ENCODE peak calls at places on chromosomes 4 and X, in four cellular contexts. One of them, this sample, is unnamed.

GRCh38 chr4:56371426-56372220 is 15.7 kb downstream of the AASDH start:
- DNase-seq in A549: no peak
- DNase-seq in Caco-2: no peak
- DNase-seq in aorta: no peak
- DNase-seq in this sample: no peak

GRCh38 chr4:161936625-161937133 is 227.1 kb downstream of the FSTL5 start:
- DNase-seq in A549: peak
- DNase-seq in Caco-2: no peak
- DNase-seq in aorta: no peak
- DNase-seq in this sample: peak

GRCh38 chr4:27921236-27921635 is 1060.6 kb downstream of the STIM2 start:
- DNase-seq in A549: no peak
- DNase-seq in Caco-2: no peak
- DNase-seq in aorta: no peak
- DNase-seq in this sample: no peak

GRCh38 chr4:55214172-55214571 is 88.8 kb upstream of the KDR start:
- DNase-seq in A549: no peak
- DNase-seq in Caco-2: no peak
- DNase-seq in aorta: no peak
- DNase-seq in this sample: no peak

GRCh38 chr4:54550415-54551171 is 107.2 kb upstream of the KIT start:
- DNase-seq in A549: no peak
- DNase-seq in Caco-2: no peak
- DNase-seq in aorta: no peak
- DNase-seq in this sample: peak

GRCh38 chrX:141405878-141406492 is 163.7 kb upstream of the SPANXC start:
- DNase-seq in A549: peak
- DNase-seq in Caco-2: peak
- DNase-seq in aorta: no peak
- DNase-seq in this sample: peak

GRCh38 chr4:83993774-83994173 is 457.9 kb downstream of the GPAT3 start:
- DNase-seq in A549: peak
- DNase-seq in Caco-2: no peak
- DNase-seq in aorta: no peak
- DNase-seq in this sample: no peak

GRCh38 chrX:71214604-71215334 is 8.3 kb upstream of the GJB1 start:
- DNase-seq in A549: no peak
- DNase-seq in Caco-2: peak
- DNase-seq in aorta: no peak
- DNase-seq in this sample: no peak

GRCh38 chr4:102815981-102816380 is 11.4 kb downstream of the UBE2D3 start:
- DNase-seq in A549: peak
- DNase-seq in Caco-2: no peak
- DNase-seq in aorta: no peak
- DNase-seq in this sample: peak

GRCh38 chr4:11748169-11748872 is 319.6 kb upstream of the HS3ST1 start:
- DNase-seq in A549: peak
- DNase-seq in Caco-2: no peak
- DNase-seq in aorta: no peak
- DNase-seq in this sample: no peak

GRCh38 chr4:141058739-141059507 is 74.3 kb downstream of the RNF150 start:
- DNase-seq in A549: no peak
- DNase-seq in Caco-2: no peak
- DNase-seq in aorta: no peak
- DNase-seq in this sample: peak

GRCh38 chr4:5609265-5610007 is 98.9 kb downstream of the EVC2 start:
- DNase-seq in A549: no peak
- DNase-seq in Caco-2: no peak
- DNase-seq in aorta: no peak
- DNase-seq in this sample: no peak

GRCh38 chrX:37347420-37347819 is 1.7 kb upstream of the PRRG1 start:
- DNase-seq in A549: no peak
- DNase-seq in Caco-2: peak
- DNase-seq in aorta: no peak
- DNase-seq in this sample: peak

GRCh38 chrX:19799319-19800182 is 87.8 kb downstream of the SH3KBP1 start:
- DNase-seq in A549: no peak
- DNase-seq in Caco-2: no peak
- DNase-seq in aorta: no peak
- DNase-seq in this sample: peak

GRCh38 chrX:109632906-109633504 is 8.0 kb upstream of the KCNE5 start:
- DNase-seq in A549: peak
- DNase-seq in Caco-2: no peak
- DNase-seq in aorta: no peak
- DNase-seq in this sample: peak

GRCh38 chr4:185933078-185933581 is 121.1 kb upstream of the SORBS2 start:
- DNase-seq in A549: no peak
- DNase-seq in Caco-2: no peak
- DNase-seq in aorta: no peak
- DNase-seq in this sample: peak

GRCh38 chr4:144449623-144450022 is 196.3 kb upstream of the HHIP start:
- DNase-seq in A549: no peak
- DNase-seq in Caco-2: no peak
- DNase-seq in aorta: no peak
- DNase-seq in this sample: peak

GRCh38 chr4:150316332-150317205 is 238.3 kb downstream of the DCLK2 start:
- DNase-seq in A549: no peak
- DNase-seq in Caco-2: no peak
- DNase-seq in aorta: no peak
- DNase-seq in this sample: peak

GRCh38 chrX:44914532-44915198 is 41.7 kb downstream of the KDM6A start:
- DNase-seq in A549: no peak
- DNase-seq in Caco-2: no peak
- DNase-seq in aorta: no peak
- DNase-seq in this sample: peak

GRCh38 chrX:150854856-150855255 is 43.6 kb downstream of the CD99L2 start:
- DNase-seq in A549: no peak
- DNase-seq in Caco-2: no peak
- DNase-seq in aorta: no peak
- DNase-seq in this sample: no peak

DNA sequence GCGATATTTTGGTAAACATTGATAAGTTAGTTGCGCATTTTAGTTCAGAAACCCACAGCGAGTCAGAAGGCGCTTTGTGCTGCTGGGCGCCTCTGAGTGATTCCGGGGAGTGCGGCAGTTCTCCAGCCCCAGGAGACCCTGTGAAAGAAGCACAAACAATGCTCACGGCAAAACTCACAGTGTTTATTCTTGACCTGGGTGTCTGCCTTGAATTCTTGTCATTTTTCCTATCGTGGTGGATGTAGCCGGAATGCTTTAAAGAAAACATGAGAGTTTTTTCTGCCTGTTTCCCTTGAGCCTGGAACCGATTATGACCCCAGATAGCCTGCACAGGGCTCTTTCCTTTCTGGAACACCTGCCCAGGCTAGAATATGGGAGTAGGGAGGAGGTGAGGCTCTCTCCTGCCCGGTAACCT is 6.7 kb downstream of the TBL1X start:
- DNase-seq in A549: no peak
- DNase-seq in Caco-2: peak
- DNase-seq in aorta: no peak
- DNase-seq in this sample: no peak
- H3K4me3 ChIP-seq in A549: no peak
- H3K4me3 ChIP-seq in Caco-2: no peak
- H3K4me3 ChIP-seq in aorta: no peak
- H3K4me3 ChIP-seq in this sample: no peak

GRCh38 chr4:119736559-119736958 is 108.0 kb upstream of the PDE5A start:
- DNase-seq in A549: no peak
- DNase-seq in Caco-2: no peak
- DNase-seq in aorta: no peak
- DNase-seq in this sample: peak
- H3K4me3 ChIP-seq in A549: no peak
- H3K4me3 ChIP-seq in Caco-2: no peak
- H3K4me3 ChIP-seq in aorta: no peak
- H3K4me3 ChIP-seq in this sample: no peak

DNA sequence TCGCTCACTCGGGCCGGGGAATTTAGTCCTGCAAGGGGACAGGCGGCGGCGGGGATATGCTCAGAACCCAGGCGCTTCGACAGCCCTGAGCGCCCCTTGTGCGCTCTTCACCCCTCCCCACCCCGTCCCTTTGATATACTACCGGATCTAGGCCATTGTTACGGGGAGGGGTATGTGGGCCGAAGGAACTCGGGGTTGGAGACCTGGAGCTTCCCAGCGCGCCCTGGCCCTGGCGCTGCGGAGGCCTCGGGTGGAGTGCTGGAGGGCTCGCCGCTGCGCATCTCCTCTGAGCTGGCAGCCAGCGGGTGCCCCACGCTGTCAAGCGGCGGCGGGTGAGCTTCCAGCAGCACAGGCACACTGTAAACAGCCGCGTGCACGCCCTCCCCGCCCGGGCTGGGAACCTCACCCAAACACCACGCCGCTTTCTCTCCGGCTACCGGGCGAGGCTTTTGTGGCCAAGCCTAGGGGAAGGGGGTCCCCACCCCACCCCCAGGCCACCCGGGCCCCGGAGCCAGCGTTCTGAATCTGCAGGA is 54.5 kb upstream of the BCOR start:
- DNase-seq in A549: no peak
- DNase-seq in Caco-2: no peak
- DNase-seq in aorta: peak
- DNase-seq in this sample: no peak
- H3K4me3 ChIP-seq in A549: peak
- H3K4me3 ChIP-seq in Caco-2: peak
- H3K4me3 ChIP-seq in aorta: no peak
- H3K4me3 ChIP-seq in this sample: peak

GRCh38 chr4:99317354-99317753 is 3.8 kb downstream of the ADH1B start:
- DNase-seq in A549: no peak
- DNase-seq in Caco-2: no peak
- DNase-seq in aorta: no peak
- DNase-seq in this sample: no peak
- H3K4me3 ChIP-seq in A549: no peak
- H3K4me3 ChIP-seq in Caco-2: no peak
- H3K4me3 ChIP-seq in aorta: no peak
- H3K4me3 ChIP-seq in this sample: no peak

GRCh38 chrX:13661735-13662536 is 9.0 kb downstream of the TCEANC start:
- DNase-seq in A549: no peak
- DNase-seq in Caco-2: no peak
- DNase-seq in aorta: no peak
- DNase-seq in this sample: no peak
- H3K4me3 ChIP-seq in A549: no peak
- H3K4me3 ChIP-seq in Caco-2: no peak
- H3K4me3 ChIP-seq in aorta: no peak
- H3K4me3 ChIP-seq in this sample: peak

GRCh38 chrX:119478504-119478903 is 10.3 kb downstream of the SLC25A5 start:
- DNase-seq in A549: no peak
- DNase-seq in Caco-2: no peak
- DNase-seq in aorta: no peak
- DNase-seq in this sample: no peak
- H3K4me3 ChIP-seq in A549: no peak
- H3K4me3 ChIP-seq in Caco-2: no peak
- H3K4me3 ChIP-seq in aorta: no peak
- H3K4me3 ChIP-seq in this sample: no peak

GRCh38 chr4:110411599-110412011 is 64.3 kb upstream of the ENPEP start:
- DNase-seq in A549: no peak
- DNase-seq in Caco-2: peak
- DNase-seq in aorta: no peak
- DNase-seq in this sample: no peak
- H3K4me3 ChIP-seq in A549: peak
- H3K4me3 ChIP-seq in Caco-2: peak
- H3K4me3 ChIP-seq in aorta: no peak
- H3K4me3 ChIP-seq in this sample: no peak

GRCh38 chr4:663046-663437 is 11.0 kb downstream of the ATP5ME start:
- DNase-seq in A549: no peak
- DNase-seq in Caco-2: no peak
- DNase-seq in aorta: peak
- DNase-seq in this sample: no peak
- H3K4me3 ChIP-seq in A549: no peak
- H3K4me3 ChIP-seq in Caco-2: no peak
- H3K4me3 ChIP-seq in aorta: no peak
- H3K4me3 ChIP-seq in this sample: no peak

DNA sequence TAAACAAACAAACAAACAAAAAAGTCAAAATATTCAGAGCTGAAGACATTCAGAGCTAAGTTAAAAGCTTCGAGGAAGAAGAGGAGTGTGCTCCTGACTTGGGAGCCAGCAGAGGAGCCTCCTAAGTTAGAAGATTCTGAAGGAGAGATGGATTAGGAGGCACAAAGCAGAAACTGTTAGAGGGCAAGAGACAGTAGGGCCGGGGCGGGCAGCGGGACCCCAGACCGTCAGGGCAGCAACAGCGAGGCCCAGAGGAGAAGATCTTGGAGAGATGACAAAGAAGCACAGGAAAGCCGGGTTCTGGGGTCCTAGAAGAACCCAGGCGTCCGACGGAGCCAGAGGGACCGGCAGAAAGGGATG is 682 bp downstream of the KLHL13 start:
- DNase-seq in A549: no peak
- DNase-seq in Caco-2: no peak
- DNase-seq in aorta: no peak
- DNase-seq in this sample: no peak
- H3K4me3 ChIP-seq in A549: peak
- H3K4me3 ChIP-seq in Caco-2: peak
- H3K4me3 ChIP-seq in aorta: peak
- H3K4me3 ChIP-seq in this sample: peak

GRCh38 chrX:56800801-56801200 is 71.8 kb downstream of the NBDY start:
- DNase-seq in A549: no peak
- DNase-seq in Caco-2: no peak
- DNase-seq in aorta: no peak
- DNase-seq in this sample: no peak
- H3K4me3 ChIP-seq in A549: no peak
- H3K4me3 ChIP-seq in Caco-2: no peak
- H3K4me3 ChIP-seq in aorta: no peak
- H3K4me3 ChIP-seq in this sample: no peak

This sample was measured in AG10803.